ENCODE peak calls at places on chromosomes 12 and 14, in six cellular contexts. U, T, C, O, F and Z are unnamed samples.
A peak's percentile ranks its signal among the peaks of the same experiment; 100 is the strongest.

GRCh38 chr14:50972734-50973133 is 28.5 kb upstream of the PYGL start:
- DNase-seq in U (no peak), T (no peak), C (no peak), O (no peak), F (no peak), Z (no peak)

GRCh38 chr12:91877461-91878230 is 268.0 kb downstream of the BTG1 start:
- DNase-seq in U (no peak), T (no peak), C (no peak), O (no peak), F (no peak), Z (no peak)

GRCh38 chr12:130523863-130524614 is 186.4 kb downstream of the PIWIL1 start:
- DNase-seq in U (no peak), T (no peak), C (no peak), O (no peak), F (no peak), Z (no peak)

GRCh38 chr12:3236345-3237153 is 159.4 kb downstream of the TSPAN9 start:
- DNase-seq in U (peak; percentile 67), T (peak; percentile 51), C (peak; percentile 53), O (peak; percentile 36), F (peak; percentile 42), Z (peak; percentile 51)

GRCh38 chr12:47868041-47868440 is 36.8 kb downstream of the VDR start:
- DNase-seq in U (no peak), T (no peak), C (no peak), O (no peak), F (no peak), Z (no peak)

GRCh38 chr12:124480469-124481256 is 86.7 kb downstream of the NCOR2 start:
- DNase-seq in U (no peak), T (peak; percentile 85), C (peak; percentile 87), O (peak; percentile 81), F (no peak), Z (peak; percentile 35)

GRCh38 chr12:56749364-56749763 is 2.8 kb downstream of the PRIM1 start:
- DNase-seq in U (no peak), T (no peak), C (no peak), O (peak; percentile 19), F (no peak), Z (no peak)

GRCh38 chr14:59482471-59483331 is 1.5 kb downstream of the L3HYPDH start:
- DNase-seq in U (no peak), T (no peak), C (peak; percentile 100), O (no peak), F (peak; percentile 60), Z (peak; percentile 96)

GRCh38 chr12:62522984-62523383 is 56.4 kb downstream of the MON2 start:
- DNase-seq in U (no peak), T (no peak), C (peak; percentile 18), O (no peak), F (no peak), Z (peak; percentile 32)

GRCh38 chr14:22887990-22888378 is 5.0 kb downstream of the REM2 start:
- DNase-seq in U (no peak), T (no peak), C (no peak), O (peak; percentile 28), F (no peak), Z (no peak)

GRCh38 chr12:116517431-116518045 is 41.6 kb upstream of the MAP1LC3B2 start:
- DNase-seq in U (no peak), T (no peak), C (no peak), O (no peak), F (no peak), Z (no peak)

GRCh38 chr12:116520801-116521471 is 38.2 kb upstream of the MAP1LC3B2 start:
- DNase-seq in U (no peak), T (peak; percentile 35), C (no peak), O (no peak), F (no peak), Z (peak; percentile 89)

GRCh38 chr12:116524311-116524710 is 34.9 kb upstream of the MAP1LC3B2 start:
- DNase-seq in U (no peak), T (no peak), C (no peak), O (no peak), F (no peak), Z (no peak)

GRCh38 chr12:116516657-116517056 is 42.5 kb upstream of the MAP1LC3B2 start:
- DNase-seq in U (no peak), T (no peak), C (no peak), O (no peak), F (no peak), Z (no peak)

DNA sequence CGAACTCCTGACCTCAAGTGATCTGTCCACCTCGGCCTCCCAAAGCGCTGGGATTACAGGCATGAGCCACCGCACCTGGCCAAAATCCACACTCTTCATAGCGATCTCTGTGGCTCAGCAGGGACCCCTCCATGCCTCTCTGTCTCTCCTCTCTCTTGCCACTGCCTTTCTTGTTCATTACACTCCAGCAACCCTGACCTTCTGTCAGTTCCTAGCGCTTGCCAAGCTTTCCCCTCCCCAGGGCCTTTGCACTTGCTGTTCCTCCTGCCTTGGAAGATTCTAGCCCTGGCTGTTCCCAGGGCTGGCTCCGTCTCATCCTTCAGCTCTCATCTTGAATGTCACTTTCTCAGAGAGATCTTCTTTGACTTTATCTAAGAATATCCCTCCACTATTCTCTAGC is 39.0 kb upstream of the MAP1LC3B2 start:
- DNase-seq in U (no peak), T (no peak), C (no peak), O (no peak), F (no peak), Z (no peak)
- H3K9ac ChIP-seq in U (no peak overlapping the region), T (no peak overlapping the region), C (no peak overlapping the region), O (no peak overlapping the region), F (peak overlapping the region; percentile 60), Z (no peak overlapping the region)

GRCh38 chr14:72350215-72350614 is 418.0 kb downstream of the RGS6 start:
- DNase-seq in U (no peak), T (no peak), C (no peak), O (no peak), F (no peak), Z (no peak)

GRCh38 chr14:72352012-72352411 is 419.8 kb downstream of the RGS6 start:
- DNase-seq in U (no peak), T (no peak), C (no peak), O (no peak), F (no peak), Z (no peak)
- TF ChIP-seq EZH2phosphoT487 in U (no peak), T (no peak), C (no peak), O (no peak), F (no peak), Z (no peak)

GRCh38 chr12:11827096-11827841 is 177.8 kb downstream of the ETV6 start:
- DNase-seq in U (peak; percentile 72), T (no peak), C (no peak), O (no peak), F (no peak), Z (peak; percentile 54)
- H3K9ac ChIP-seq in U (no peak overlapping the region), T (no peak overlapping the region), C (no peak overlapping the region), O (no peak overlapping the region), F (no peak overlapping the region), Z (no peak overlapping the region)

GRCh38 chr12:73798523-73798922 is 739.1 kb upstream of the ATXN7L3B start:
- DNase-seq in U (no peak), T (no peak), C (peak; percentile 59), O (no peak), F (no peak), Z (no peak)
- TF ChIP-seq EZH2phosphoT487 in U (no peak), T (no peak), C (no peak), O (no peak), F (no peak), Z (no peak)

DNA sequence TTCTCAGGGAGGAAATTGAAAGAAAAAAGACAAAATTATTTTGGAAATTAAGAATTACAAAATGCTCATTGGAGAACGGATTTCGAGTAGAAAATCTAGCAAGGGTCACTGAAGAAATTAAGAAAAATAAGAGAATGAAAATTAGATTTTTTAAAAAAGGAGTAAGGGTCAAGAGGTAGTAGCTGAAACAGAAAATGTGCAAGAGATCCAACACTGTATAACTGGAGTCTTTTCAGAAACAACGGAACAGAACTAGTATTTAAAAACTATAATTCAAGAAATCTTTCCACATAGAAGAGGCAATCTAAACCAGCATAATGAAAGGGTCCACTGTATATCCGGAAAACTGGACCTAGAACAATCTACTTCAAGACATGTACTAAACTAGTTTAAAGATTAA is 28.2 kb downstream of the ATP2B1 start:
- DNase-seq in U (no peak), T (no peak), C (no peak), O (no peak), F (no peak), Z (no peak)
- H3K9ac ChIP-seq in U (no peak overlapping the region), T (no peak overlapping the region), C (no peak overlapping the region), O (no peak overlapping the region), F (no peak overlapping the region), Z (no peak overlapping the region)

GRCh38 chr12:52371716-52372115 is 4.4 kb upstream of the KRT85 start:
- DNase-seq in U (no peak), T (no peak), C (no peak), O (no peak), F (no peak), Z (no peak)

GRCh38 chr12:52372216-52373154 is 5.2 kb upstream of the KRT85 start:
- DNase-seq in U (peak; percentile 89), T (peak; percentile 87), C (peak; percentile 88), O (peak; percentile 52), F (peak; percentile 79), Z (peak; percentile 95)

GRCh38 chr12:52369809-52370208 is 2.5 kb upstream of the KRT85 start:
- DNase-seq in U (no peak), T (no peak), C (no peak), O (no peak), F (no peak), Z (no peak)

GRCh38 chr12:52369220-52369619 is 1.9 kb upstream of the KRT85 start:
- DNase-seq in U (no peak), T (no peak), C (no peak), O (no peak), F (no peak), Z (peak; percentile 10)

GRCh38 chr12:52370906-52371608 is 3.8 kb upstream of the KRT85 start:
- DNase-seq in U (peak; percentile 25), T (no peak), C (no peak), O (no peak), F (no peak), Z (peak; percentile 70)
- TF ChIP-seq EZH2phosphoT487 in U (no peak), T (no peak), C (no peak), O (no peak), F (no peak), Z (no peak)